ENCODE peak calls at places on chromosomes 2 and 18, in four cellular contexts. One of them, this sample, is unnamed.

GRCh38 chr2:35591886-35592285 is 763.7 kb upstream of the CRIM1 start:
- DNase-seq in NCI-H2081: no peak
- DNase-seq in HEK293T: no peak
- DNase-seq in substantia nigra: no peak
- DNase-seq in this sample: no peak

GRCh38 chr2:157898591-157898996 is 22.5 kb upstream of the ACVR1 start:
- DNase-seq in NCI-H2081: no peak
- DNase-seq in HEK293T: no peak
- DNase-seq in substantia nigra: no peak
- DNase-seq in this sample: no peak

GRCh38 chr18:42412281-42412680 is 457.2 kb downstream of the PIK3C3 start:
- DNase-seq in NCI-H2081: no peak
- DNase-seq in HEK293T: no peak
- DNase-seq in substantia nigra: no peak
- DNase-seq in this sample: no peak

GRCh38 chr2:177711472-177712276 is 319.1 kb downstream of the AGPS start:
- DNase-seq in NCI-H2081: no peak
- DNase-seq in HEK293T: no peak
- DNase-seq in substantia nigra: no peak
- DNase-seq in this sample: no peak

GRCh38 chr2:114261366-114261765 is 181.1 kb upstream of the DPP10 start:
- DNase-seq in NCI-H2081: no peak
- DNase-seq in HEK293T: no peak
- DNase-seq in substantia nigra: no peak
- DNase-seq in this sample: no peak

GRCh38 chr18:8800445-8800844 is 95.1 kb downstream of the MTCL1 start:
- DNase-seq in NCI-H2081: no peak
- DNase-seq in HEK293T: no peak
- DNase-seq in substantia nigra: no peak
- DNase-seq in this sample: no peak

GRCh38 chr18:13793819-13794218 is 30.1 kb upstream of the MC5R start:
- DNase-seq in NCI-H2081: no peak
- DNase-seq in HEK293T: no peak
- DNase-seq in substantia nigra: no peak
- DNase-seq in this sample: no peak

GRCh38 chr2:47891369-47892337 is 14.6 kb downstream of the FBXO11 start:
- DNase-seq in NCI-H2081: no peak
- DNase-seq in HEK293T: no peak
- DNase-seq in substantia nigra: no peak
- DNase-seq in this sample: no peak

GRCh38 chr18:36733150-36733549 is 95.7 kb downstream of the TPGS2 start:
- DNase-seq in NCI-H2081: no peak
- DNase-seq in HEK293T: no peak
- DNase-seq in substantia nigra: no peak
- DNase-seq in this sample: no peak